ENCODE peak calls at places on chromosomes 4 and X, in ten cellular contexts. A is transverse colon, V is uterus, R is GM23338, P is BJ, T is bronchial epithelial cell, Y is HepG2, F is psoas muscle, H is GM12865, G is pancreas. W is an unnamed sample.

GRCh38 chr4:75494563-75494962 is 19.6 kb downstream of the RCHY1 start:
- DNase-seq in A (no peak), V (no peak), R (no peak), P (peak; percentile 68), T (peak; percentile 81), Y (no peak), F (no peak), H (no peak), G (no peak), W (peak; percentile 80)

GRCh38 chrX:72100824-72101351 is 30.8 kb downstream of the RTL5 start:
- DNase-seq in A (peak; percentile 41), V (no peak), R (no peak), P (no peak), T (no peak), Y (no peak), F (no peak), H (peak; percentile 84), G (no peak), W (no peak)

GRCh38 chr4:4803904-4804296 is 55.6 kb upstream of the MSX1 start:
- DNase-seq in A (no peak), V (no peak), R (no peak), P (no peak), T (no peak), Y (no peak), F (no peak), H (no peak), G (no peak), W (no peak)

GRCh38 chr4:136651932-136652331 is 880.4 kb downstream of the PCDH18 start:
- DNase-seq in A (no peak), V (no peak), R (no peak), P (no peak), T (peak; percentile 3), Y (no peak), F (no peak), H (no peak), G (no peak), W (no peak)

GRCh38 chr4:102227388-102227787 is 117.9 kb downstream of the SLC39A8 start:
- DNase-seq in A (no peak), V (no peak), R (no peak), P (no peak), T (no peak), Y (no peak), F (no peak), H (no peak), G (no peak), W (no peak)

GRCh38 chr4:23853986-23854385 is 35.9 kb downstream of the PPARGC1A start:
- DNase-seq in A (no peak), V (no peak), R (no peak), P (no peak), T (no peak), Y (no peak), F (no peak), H (no peak), G (no peak), W (no peak)

GRCh38 chrX:17633546-17633945 is 103.7 kb upstream of the SCML1 start:
- DNase-seq in A (no peak), V (no peak), R (no peak), P (no peak), T (no peak), Y (no peak), F (no peak), H (no peak), G (no peak), W (no peak)

GRCh38 chr4:174669278-174669677 is 147.0 kb upstream of the HPGD start:
- DNase-seq in A (no peak), V (no peak), R (no peak), P (peak; percentile 59), T (peak; percentile 97), Y (no peak), F (no peak), H (no peak), G (no peak), W (peak; percentile 90)

GRCh38 chr4:8494218-8494617 is 53.6 kb downstream of the TRMT44 start:
- DNase-seq in A (no peak), V (no peak), R (peak; percentile 70), P (no peak), T (no peak), Y (no peak), F (no peak), H (no peak), G (no peak), W (no peak)

GRCh38 chr4:105158837-105159236 is 12.2 kb downstream of the TET2 start:
- DNase-seq in A (no peak), V (no peak), R (peak; percentile 51), P (no peak), T (peak; percentile 35), Y (peak; percentile 41), F (no peak), H (no peak), G (no peak), W (peak; percentile 49)

GRCh38 chr4:124337874-124338273 is 374.7 kb downstream of the ANKRD50 start:
- DNase-seq in A (no peak), V (no peak), R (no peak), P (no peak), T (no peak), Y (no peak), F (peak; percentile 60), H (no peak), G (peak; percentile 29), W (peak; percentile 28)

GRCh38 chr4:108774809-108775530 is 12.1 kb upstream of the ETNPPL start:
- DNase-seq in A (no peak), V (no peak), R (peak; percentile 12), P (no peak), T (no peak), Y (no peak), F (peak; percentile 81), H (no peak), G (peak; percentile 66), W (no peak)
- TF ChIP-seq CTCF in A (no peak), V (no peak), R (no peak), P (no peak), T (peak; percentile 1), Y (no peak), F (peak; percentile 29), H (no peak), G (peak; percentile 26), W (no peak)

DNA sequence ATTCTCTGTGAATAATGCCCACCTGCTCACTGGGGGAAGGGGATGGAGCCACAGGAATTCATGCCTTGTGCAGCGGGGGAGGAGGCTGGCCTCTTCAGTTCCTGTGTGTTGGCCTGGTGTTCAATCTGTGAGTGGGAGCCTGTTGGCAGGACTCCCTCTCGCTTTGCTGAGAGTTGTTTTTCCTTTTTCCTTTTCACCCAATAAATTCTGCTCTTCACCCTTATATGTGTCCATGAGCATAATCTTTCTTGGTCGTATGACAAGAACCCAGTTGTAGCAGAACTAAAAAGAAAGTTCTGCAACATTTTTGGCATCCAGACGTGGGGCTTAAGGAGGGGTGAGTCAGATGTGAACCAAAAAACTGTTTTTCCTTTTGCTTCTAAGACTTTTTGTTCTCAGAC is 235.2 kb upstream of the HDX start:
- DNase-seq in A (no peak), V (peak; percentile 51), R (peak; percentile 0), P (no peak), T (no peak), Y (no peak), F (no peak), H (no peak), G (no peak), W (no peak)
- H3K4me3 ChIP-seq in A (no peak overlapping the region), V (no peak overlapping the region), R (no peak overlapping the region), P (no peak overlapping the region), T (no peak overlapping the region), Y (no peak overlapping the region), F (no peak overlapping the region), H (no peak overlapping the region), G (no peak overlapping the region), W (no peak overlapping the region)

DNA sequence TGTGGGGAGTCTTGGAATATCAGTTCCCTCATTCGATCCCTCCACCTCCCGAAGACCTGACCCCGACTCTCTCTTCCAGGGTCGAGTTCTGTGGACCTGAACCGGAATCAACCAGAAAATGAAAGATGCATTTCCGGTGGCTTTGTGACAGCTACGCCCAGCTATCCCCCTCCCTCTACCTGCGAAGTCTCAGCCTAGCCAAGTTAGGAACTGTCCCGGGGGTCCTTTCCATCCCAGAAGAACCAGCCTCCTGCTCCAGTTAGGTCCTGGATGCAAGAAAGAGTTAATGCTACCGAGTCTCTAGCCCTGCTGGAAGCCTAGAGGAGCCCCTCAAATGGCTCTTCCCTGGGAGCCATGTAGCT is 13.4 kb upstream of the ETDC start:
- DNase-seq in A (no peak), V (no peak), R (no peak), P (no peak), T (no peak), Y (no peak), F (no peak), H (no peak), G (no peak), W (no peak)
- TF ChIP-seq CTCF in A (no peak), V (no peak), R (no peak), P (no peak), T (no peak), Y (no peak), F (no peak), H (no peak), G (no peak), W (no peak)

DNA sequence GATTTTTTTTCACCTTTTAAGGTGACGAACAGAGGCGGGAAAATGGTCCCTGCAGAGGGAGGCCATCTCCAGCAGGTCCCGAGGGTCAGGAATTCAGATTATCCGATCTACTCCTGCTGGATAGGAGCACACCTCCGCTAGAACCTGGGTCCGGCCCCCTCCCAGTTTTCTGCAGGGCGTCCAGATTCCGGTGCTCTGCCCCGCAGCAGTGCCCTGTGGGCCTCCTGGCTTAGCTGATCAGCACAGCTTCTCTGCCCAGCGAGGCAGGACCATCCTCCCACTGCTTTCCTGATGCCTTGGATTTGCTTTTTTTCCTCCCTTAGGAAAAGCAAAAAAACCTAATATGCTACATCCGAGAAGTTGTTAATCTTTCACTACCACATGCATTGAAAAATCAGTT is 2.3 kb downstream of the TBL1X start:
- DNase-seq in A (no peak), V (no peak), R (no peak), P (no peak), T (no peak), Y (no peak), F (no peak), H (no peak), G (no peak), W (no peak)
- H3K4me3 ChIP-seq in A (no peak overlapping the region), V (peak overlapping the region; percentile 65), R (no peak overlapping the region), P (no peak overlapping the region), T (no peak overlapping the region), Y (peak overlapping the region; percentile 73), F (no peak overlapping the region), H (no peak overlapping the region), G (no peak overlapping the region), W (no peak overlapping the region)

GRCh38 chr4:135411251-135411650 is 1209.7 kb upstream of the PABPC4L start:
- DNase-seq in A (no peak), V (no peak), R (no peak), P (no peak), T (no peak), Y (no peak), F (no peak), H (no peak), G (no peak), W (no peak)

DNA sequence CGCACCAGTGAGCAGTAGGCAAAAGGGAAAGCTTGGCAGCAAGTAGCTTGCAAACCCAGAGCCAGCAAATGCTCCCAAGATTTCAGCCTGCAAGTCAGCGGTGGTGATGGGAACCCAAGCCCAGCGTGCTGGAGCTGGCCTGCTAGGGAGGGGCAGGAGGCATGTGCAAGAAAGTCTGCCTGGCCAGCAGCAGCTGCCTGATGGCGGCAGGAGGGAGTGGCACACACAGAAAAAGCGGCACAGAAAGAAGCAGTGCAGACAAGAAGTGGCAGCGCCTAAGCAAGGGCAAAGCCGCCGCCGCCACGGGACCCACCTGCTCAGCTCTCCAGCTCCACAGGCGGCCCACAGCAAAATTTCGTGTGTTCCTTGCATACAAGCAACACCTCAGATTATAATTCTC is 1206.5 kb upstream of the PABPC4L start:
- DNase-seq in A (no peak), V (no peak), R (peak; percentile 1), P (no peak), T (no peak), Y (no peak), F (peak; percentile 42), H (no peak), G (no peak), W (no peak)
- TF ChIP-seq CTCF in A (no peak), V (no peak), R (no peak), P (no peak), T (no peak), Y (no peak), F (no peak), H (no peak), G (no peak), W (no peak)

W was measured in fibroblast of pulmonary artery.